ENCODE peak calls at places on chromosomes 13 and 19, in five cellular contexts. R is putamen; P is stimulated activated CD4-positive, alpha-beta T cell treated with anti-CD3 and anti-CD28 coated beads, TNF-alpha, amount 100 ng/mL, for 1 hour; B is choroid plexus epithelial cell; N is posterior cingulate gyrus. D is an unnamed sample.

GRCh38 chr19:42254083-42254849 is 662 bp downstream of the ERF start:
- DNase-seq in R (peak), P (peak), B (peak), N (peak), D (peak)

GRCh38 chr19:54271106-54271505 is 9.8 kb downstream of the LILRB2 start:
- DNase-seq in R (peak), P (no peak), B (no peak), N (no peak), D (no peak)

GRCh38 chr19:29896790-29897189 is 45.2 kb upstream of the URI1 start:
- DNase-seq in R (no peak), P (no peak), B (no peak), N (no peak), D (no peak)

GRCh38 chr13:30496147-30496546 is 30.4 kb upstream of the HMGB1 start:
- DNase-seq in R (no peak), P (no peak), B (no peak), N (no peak), D (no peak)

GRCh38 chr13:26952551-26953138 is 192.1 kb upstream of the GPR12 start:
- DNase-seq in R (no peak), P (no peak), B (no peak), N (no peak), D (no peak)

GRCh38 chr13:47049276-47049989 is 152.6 kb upstream of the HTR2A start:
- DNase-seq in R (no peak), P (no peak), B (peak), N (no peak), D (no peak)

GRCh38 chr19:6608950-6609349 is 18.0 kb upstream of the CD70 start:
- DNase-seq in R (no peak), P (no peak), B (no peak), N (no peak), D (no peak)

GRCh38 chr19:47490031-47490430 is 6.0 kb upstream of the KPTN start:
- DNase-seq in R (no peak), P (no peak), B (no peak), N (no peak), D (no peak)

GRCh38 chr13:26557393-26558073 is at the start of gene WASF3:
- DNase-seq in R (peak), P (no peak), B (peak), N (peak), D (peak)

GRCh38 chr13:33285420-33286124 is at the start of gene STARD13:
- DNase-seq in R (peak), P (no peak), B (peak), N (peak), D (peak)

D was measured in iris pigment epithelial cell.